ENCODE peak calls at places on chromosomes 7 and 10, in ten cellular contexts. X, G, Y, L, I, M, W, J, R and V are unnamed samples.

GRCh38 chr10:118259288-118259906 is 82.7 kb downstream of the FAM204A start:
- DNase-seq in M (peak), J (no peak), Y (peak), R (no peak), W (peak), I (peak), X (peak), G (no peak), L (peak), V (no peak)

GRCh38 chr7:121860953-121861352 is 12.0 kb upstream of the PTPRZ1 start:
- DNase-seq in R (no peak), L (no peak), X (no peak), Y (no peak), J (no peak), W (no peak), M (no peak), I (no peak), G (no peak), V (no peak)

GRCh38 chr7:47693161-47693740 is 111.3 kb upstream of the TNS3 start:
- DNase-seq in Y (no peak), M (peak), L (no peak), I (no peak), R (no peak), X (no peak), J (no peak), W (no peak), G (no peak), V (no peak)

GRCh38 chr10:90919683-90920574 is 958 bp downstream of the ANKRD1 start:
- DNase-seq in X (no peak), L (no peak), W (peak), I (no peak), Y (no peak), R (no peak), J (no peak), M (no peak), G (no peak), V (no peak)

GRCh38 chr10:69831231-69831855 is 29.6 kb downstream of the COL13A1 start:
- DNase-seq in X (no peak), G (no peak), J (peak), R (no peak), I (no peak), L (no peak), M (peak), W (no peak), Y (no peak), V (no peak)

GRCh38 chr7:119890631-119891030 is 382.3 kb upstream of the KCND2 start:
- DNase-seq in W (no peak), R (no peak), M (no peak), X (no peak), G (no peak), Y (no peak), I (no peak), L (no peak), J (no peak), V (no peak)

GRCh38 chr10:13743101-13743693 is 156.4 kb downstream of the PRPF18 start:
- DNase-seq in G (no peak), J (peak), L (no peak), M (no peak), X (no peak), Y (no peak), R (no peak), W (no peak), I (peak), V (no peak)

GRCh38 chr7:71868797-71869196 is 543.3 kb downstream of the CALN1 start:
- DNase-seq in I (no peak), G (no peak), R (peak), L (no peak), Y (no peak), J (peak), M (peak), W (no peak), X (no peak), V (no peak)

GRCh38 chr10:31678573-31679122 is 250.0 kb downstream of the ARHGAP12 start:
- DNase-seq in W (no peak), L (no peak), Y (no peak), M (no peak), X (no peak), G (no peak), J (no peak), R (no peak), I (no peak), V (no peak)

GRCh38 chr10:24299587-24300258 is 90.8 kb downstream of the KIAA1217 start:
- DNase-seq in I (no peak), Y (no peak), W (no peak), R (no peak), G (peak), M (peak), J (peak), L (no peak), X (no peak), V (no peak)

GRCh38 chr7:42159150-42159549 is 77.9 kb downstream of the GLI3 start:
- DNase-seq in W (no peak), G (no peak), J (no peak), I (no peak), L (no peak), M (no peak), R (no peak), X (no peak), Y (no peak), V (no peak)

GRCh38 chr10:50624866-50625491 is 1.2 kb upstream of the SGMS1 start:
- DNase-seq in J (peak), G (no peak), L (peak), I (peak), X (no peak), W (peak), R (peak), M (peak), Y (peak), V (peak)

GRCh38 chr7:1050254-1050906 is 6.0 kb downstream of the GPR146 start:
- DNase-seq in R (peak), X (no peak), M (no peak), J (no peak), L (no peak), Y (no peak), W (no peak), I (no peak), G (no peak), V (no peak)

GRCh38 chr10:85580585-85580984 is 786.0 kb downstream of the GRID1 start:
- DNase-seq in L (no peak), Y (no peak), G (no peak), I (no peak), J (no peak), X (no peak), M (no peak), W (no peak), R (no peak), V (no peak)

GRCh38 chr7:127702938-127703337 is 50.9 kb downstream of the SND1 start:
- DNase-seq in R (no peak), Y (no peak), I (no peak), G (no peak), L (no peak), W (no peak), M (no peak), J (no peak), X (no peak), V (no peak)

GRCh38 chr10:90136731-90137316 is 435.4 kb downstream of the KIF20B start:
- DNase-seq in G (no peak), R (no peak), J (no peak), L (no peak), I (peak), M (no peak), Y (peak), W (peak), X (no peak), V (no peak)

GRCh38 chr7:66847879-66848810 is 72.9 kb upstream of the TMEM248 start:
- DNase-seq in W (peak), X (no peak), G (peak), L (peak), R (no peak), I (no peak), J (peak), Y (peak), M (peak), V (no peak)

GRCh38 chr7:121107923-121108498 is 119.5 kb downstream of the CPED1 start:
- DNase-seq in X (no peak), J (peak), W (peak), R (no peak), G (no peak), I (peak), M (peak), L (peak), Y (no peak), V (no peak)

GRCh38 chr7:138662066-138663061 is 38.8 kb downstream of the SVOPL start:
- DNase-seq in Y (no peak), G (no peak), W (no peak), R (no peak), M (no peak), I (no peak), X (no peak), J (no peak), L (no peak), V (no peak)

GRCh38 chr7:154353385-154353784 is 301.2 kb downstream of the DPP6 start:
- DNase-seq in L (no peak), R (no peak), I (no peak), G (no peak), X (no peak), W (no peak), M (no peak), J (no peak), Y (no peak), V (no peak)

GRCh38 chr10:49009231-49009979 is 69.8 kb upstream of the LRRC18 start:
- DNase-seq in R (no peak), Y (peak), W (no peak), L (no peak), X (no peak), I (no peak), J (no peak), M (no peak), G (no peak), V (no peak)

GRCh38 chr7:1843271-1843861 is 173.3 kb downstream of the ELFN1 start:
- DNase-seq in W (no peak), M (no peak), X (no peak), L (no peak), I (no peak), J (no peak), Y (peak), R (peak), G (no peak), V (no peak)

GRCh38 chr7:92043098-92043497 is 91.2 kb downstream of the CYP51A1 start:
- DNase-seq in R (no peak), W (no peak), Y (no peak), G (no peak), I (no peak), X (no peak), M (no peak), J (no peak), L (no peak), V (no peak)

GRCh38 chr7:55522268-55522902 is 49.9 kb downstream of the VOPP1 start:
- DNase-seq in W (peak), G (no peak), R (no peak), M (no peak), Y (no peak), J (no peak), I (no peak), X (no peak), L (no peak), V (peak)

GRCh38 chr10:125212150-125212809 is 51.9 kb upstream of the CTBP2 start:
- DNase-seq in L (no peak), Y (no peak), W (no peak), G (no peak), R (no peak), M (no peak), I (no peak), X (no peak), J (no peak), V (no peak)

GRCh38 chr10:70584941-70585544 is 17.5 kb downstream of the PRF1 start:
- DNase-seq in J (no peak), X (no peak), W (peak), R (no peak), M (no peak), L (no peak), Y (peak), G (no peak), I (no peak), V (peak)

GRCh38 chr7:74371381-74372059 is 82.2 kb upstream of the GTF2IRD1 start:
- DNase-seq in M (no peak), Y (peak), W (peak), I (peak), G (no peak), L (no peak), R (no peak), X (peak), J (no peak), V (no peak)

GRCh38 chr7:99974681-99975080 is 1.1 kb downstream of the AZGP1 start:
- DNase-seq in L (no peak), Y (no peak), I (no peak), G (no peak), J (no peak), R (no peak), X (no peak), M (no peak), W (no peak), V (no peak)
- H3K4me3 ChIP-seq in L (no peak), Y (no peak), I (no peak), G (no peak), J (no peak), R (no peak), X (peak), M (no peak), W (no peak), V (no peak)

DNA sequence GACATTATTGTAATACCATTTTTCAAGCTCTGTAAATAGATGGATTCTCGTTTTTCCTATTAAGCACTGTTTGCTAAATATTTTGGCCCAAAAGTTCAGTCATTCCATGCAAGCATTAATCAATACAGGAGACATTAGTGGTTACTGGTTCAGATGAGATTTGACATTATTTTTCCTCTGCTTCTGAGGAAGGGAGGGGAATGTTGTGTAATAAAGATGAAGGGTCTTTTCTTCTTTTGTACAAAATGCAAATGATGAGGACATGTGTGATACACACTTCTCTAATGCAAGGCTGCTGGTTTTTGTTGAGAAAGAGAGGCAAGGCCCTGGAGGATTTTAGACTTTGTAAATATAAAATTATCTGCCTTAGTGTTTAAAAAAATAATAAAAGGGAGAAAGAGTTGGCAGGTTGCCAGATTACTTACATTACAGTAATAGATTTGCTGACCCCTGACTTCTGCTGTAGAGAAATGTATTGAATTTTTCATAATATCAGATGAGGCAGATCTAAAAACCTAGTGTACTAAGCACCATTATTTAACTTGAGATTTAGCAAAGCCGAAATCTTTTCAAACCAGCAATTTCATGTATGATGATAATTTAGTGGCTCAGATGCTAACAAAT is 179.9 kb downstream of the ARID5B start:
- DNase-seq in G (no peak), J (no peak), W (no peak), Y (no peak), I (no peak), X (no peak), M (peak), R (no peak), L (no peak), V (no peak)
- H3K27ac ChIP-seq in G (peak), J (peak), W (no peak), Y (peak), I (no peak), X (no peak), M (no peak), R (peak), L (peak), V (no peak)

DNA sequence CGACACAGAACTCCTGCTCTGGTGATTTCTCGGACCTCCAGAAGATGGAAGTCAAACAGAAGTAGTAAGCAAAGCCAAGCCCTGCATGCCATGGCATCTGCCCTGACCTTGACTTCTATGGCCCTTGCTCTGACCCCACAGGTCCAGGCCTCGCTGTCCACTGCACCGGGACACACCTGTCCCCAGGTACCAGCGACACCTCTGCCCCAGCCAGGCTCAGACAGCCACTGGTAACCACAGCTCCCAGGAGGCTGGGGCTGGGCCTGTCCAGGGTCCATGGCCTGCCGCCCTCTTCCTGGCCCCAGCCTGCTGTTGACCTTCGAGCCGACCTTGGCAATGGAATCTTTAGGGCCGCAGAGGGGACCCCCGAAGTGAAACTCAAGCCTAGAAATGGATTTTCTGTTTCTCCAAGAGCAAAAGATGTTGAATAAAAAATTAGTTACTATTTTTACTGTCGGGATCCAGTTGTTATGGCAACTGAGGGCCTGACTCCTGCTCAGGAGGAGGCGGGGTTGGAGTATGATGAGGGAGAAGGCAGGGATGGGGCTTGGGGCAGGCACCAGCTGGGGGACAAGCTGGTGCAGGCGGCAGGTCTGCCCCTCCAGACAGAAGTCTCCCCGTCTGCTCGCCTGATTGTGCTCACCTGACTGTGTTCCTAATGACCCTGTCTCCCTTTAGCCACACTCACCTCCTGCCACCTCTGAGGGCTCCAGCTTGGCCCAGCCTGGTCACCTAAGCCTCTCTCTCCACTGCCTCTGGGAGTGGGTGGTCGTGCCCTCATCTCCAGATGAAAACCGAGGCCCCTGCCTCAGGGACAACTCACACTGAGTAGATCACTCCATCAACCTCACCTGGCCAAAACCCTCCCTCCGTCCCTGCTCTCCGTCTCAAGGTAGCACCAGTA is 4.1 kb upstream of the MMD2 start:
- DNase-seq in J (no peak), L (no peak), Y (no peak), R (no peak), M (no peak), G (no peak), X (no peak), I (no peak), W (no peak), V (no peak)
- H3K4me3 ChIP-seq in J (no peak), L (no peak), Y (no peak), R (no peak), M (no peak), G (no peak), X (no peak), I (no peak), W (no peak), V (no peak)

GRCh38 chr10:6491841-6492609 is 88.1 kb downstream of the PRKCQ start:
- DNase-seq in M (no peak), J (no peak), Y (no peak), L (no peak), W (no peak), R (no peak), G (no peak), I (no peak), X (no peak), V (no peak)
- H3K27ac ChIP-seq in M (no peak), J (no peak), Y (no peak), L (no peak), W (no peak), R (no peak), G (no peak), I (no peak), X (no peak), V (peak)

DNA sequence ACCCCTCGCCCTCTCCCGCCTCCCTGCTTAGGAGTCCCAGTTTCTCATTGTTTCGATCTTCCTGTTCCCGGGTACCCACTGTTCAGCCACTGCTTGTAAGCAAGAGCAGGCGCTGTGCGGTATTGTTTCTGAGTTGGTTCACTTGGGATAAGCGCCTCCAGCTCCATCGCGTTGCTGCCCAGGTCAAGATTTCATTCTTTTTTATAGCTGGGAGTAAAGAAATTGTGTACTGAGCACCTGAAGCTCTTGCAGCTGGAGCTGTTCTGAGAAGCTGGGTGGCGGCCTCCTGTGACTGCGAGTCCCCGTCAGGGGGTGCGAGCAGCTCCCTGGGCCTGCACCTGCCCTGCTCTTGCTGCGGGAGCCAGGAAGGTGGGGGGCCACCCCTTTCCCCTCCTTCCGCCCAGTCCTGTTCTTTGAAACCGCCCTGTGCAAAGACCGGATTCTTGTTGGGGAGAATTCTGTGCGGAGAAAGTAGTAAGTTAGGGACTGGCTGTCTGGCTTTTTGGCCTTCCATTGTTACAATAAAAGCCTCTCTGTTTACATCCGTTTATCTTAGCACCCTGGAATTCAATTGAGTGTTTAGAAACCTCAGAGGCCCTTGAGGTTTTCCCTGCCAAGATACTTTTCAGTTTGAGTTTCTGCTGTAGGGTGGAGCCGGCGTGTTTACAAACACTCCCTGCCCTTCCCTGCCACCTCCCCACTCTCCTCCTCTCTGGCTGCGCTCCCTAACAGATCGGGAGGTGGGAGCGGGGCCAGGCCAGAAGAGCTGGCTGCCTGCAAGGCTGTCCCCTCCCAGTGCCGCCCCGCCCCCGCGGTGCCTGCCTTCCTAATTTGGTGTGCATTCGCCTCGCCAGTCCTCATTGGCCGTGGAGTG is 30.8 kb upstream of the AP5Z1 start:
- DNase-seq in L (peak), X (peak), M (peak), J (peak), R (peak), I (peak), G (peak), W (peak), Y (peak), V (peak)
- H3K4me3 ChIP-seq in L (peak), X (no peak), M (peak), J (peak), R (no peak), I (peak), G (peak), W (peak), Y (peak), V (peak)

GRCh38 chr7:36613214-36613613 is 111.1 kb downstream of the AOAH start:
- DNase-seq in J (no peak), M (no peak), W (no peak), L (no peak), I (no peak), X (no peak), Y (no peak), G (no peak), R (no peak), V (no peak)

GRCh38 chr7:36617408-36617807 is 106.9 kb downstream of the AOAH start:
- DNase-seq in X (no peak), R (no peak), Y (peak), W (no peak), M (no peak), G (no peak), I (no peak), L (no peak), J (no peak), V (no peak)

GRCh38 chr7:36614954-36615353 is 109.3 kb downstream of the AOAH start:
- DNase-seq in R (no peak), M (no peak), Y (peak), G (no peak), W (no peak), L (no peak), X (no peak), I (no peak), J (no peak), V (no peak)

GRCh38 chr7:36611703-36612102 is 112.6 kb downstream of the AOAH start:
- DNase-seq in G (no peak), W (no peak), R (no peak), M (no peak), Y (no peak), I (no peak), L (no peak), J (no peak), X (no peak), V (no peak)

DNA sequence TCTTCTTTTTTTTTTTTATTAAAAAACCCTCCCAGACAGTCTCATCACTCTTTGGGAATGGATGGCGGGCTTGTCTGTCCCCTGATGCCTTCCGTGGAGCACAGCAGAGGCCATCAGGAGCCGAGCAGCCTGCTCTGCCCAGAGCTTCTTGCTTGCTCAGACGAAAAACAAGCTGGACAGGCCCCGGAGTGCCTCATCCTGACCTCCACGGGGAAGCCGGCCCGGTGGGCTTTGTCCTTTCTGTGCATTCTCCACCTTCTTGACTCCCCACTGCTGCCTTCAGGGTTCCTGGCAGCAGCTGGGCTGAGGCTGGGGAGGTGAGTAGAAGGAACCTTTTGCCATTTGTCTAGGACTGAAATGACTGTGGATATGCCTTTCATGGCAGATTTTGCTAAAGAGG is 108.4 kb downstream of the AOAH start:
- DNase-seq in G (no peak), Y (peak), X (no peak), R (no peak), M (no peak), W (no peak), I (no peak), J (no peak), L (no peak), V (no peak)
- H3K27ac ChIP-seq in G (no peak), Y (no peak), X (no peak), R (no peak), M (no peak), W (no peak), I (no peak), J (no peak), L (no peak), V (no peak)